ENCODE peak calls at places on chromosomes 13 and 19, in four cellular contexts. S is H1, W is K562, C is GM12878. K is an unnamed sample.

GRCh38 chr13:79904581-79904980 is 423.6 kb downstream of the NDFIP2 start:
- DNase-seq in C (no peak), W (no peak), S (no peak), K (no peak)

GRCh38 chr19:44142014-44142523 is 715 bp downstream of the ZNF234 start:
- DNase-seq in W (peak; percentile 13), S (no peak), C (no peak), K (peak; percentile 2)

GRCh38 chr19:51689751-51690358 is 3.3 kb upstream of the SPACA6 start:
- DNase-seq in S (no peak), W (peak; percentile 43), C (no peak), K (no peak)

GRCh38 chr19:41351339-41352245 is 2.1 kb downstream of the TGFB1 start:
- DNase-seq in W (peak; percentile 83), S (no peak), C (no peak), K (no peak)

GRCh38 chr19:11457115-11457514 is 21.7 kb downstream of the PRKCSH start:
- DNase-seq in C (no peak), W (peak; percentile 69), S (no peak), K (no peak)

GRCh38 chr19:13430790-13431582 is 75.3 kb downstream of the CACNA1A start:
- DNase-seq in C (no peak), W (peak; percentile 65), S (no peak), K (peak; percentile 33)

GRCh38 chr19:31355330-31356289 is 6.4 kb upstream of the TSHZ3 start:
- DNase-seq in W (no peak), S (no peak), C (no peak), K (no peak)

GRCh38 chr13:37531054-37531453 is 67.5 kb downstream of the POSTN start:
- DNase-seq in C (no peak), W (no peak), S (no peak), K (no peak)

GRCh38 chr13:109146912-109147624 is 517.7 kb downstream of the MYO16 start:
- DNase-seq in W (no peak), C (no peak), S (no peak), K (no peak)

GRCh38 chr13:36875955-36876354 is 44.1 kb downstream of the SMAD9 start:
- DNase-seq in S (no peak), C (no peak), W (no peak), K (no peak)

GRCh38 chr13:40798380-40798779 is 9.0 kb downstream of the SLC25A15 start:
- DNase-seq in S (no peak), W (no peak), C (no peak), K (no peak)

GRCh38 chr19:5587661-5588060 is 19.9 kb upstream of the TINCR start:
- DNase-seq in W (no peak), C (no peak), S (no peak), K (no peak)

GRCh38 chr13:71789952-71790351 is 77.1 kb downstream of the DACH1 start:
- DNase-seq in W (no peak), S (no peak), C (no peak), K (no peak)

GRCh38 chr13:93549326-93549855 is 322.8 kb downstream of the GPC6 start:
- DNase-seq in S (no peak), W (no peak), C (no peak), K (no peak)

GRCh38 chr13:86862137-86862536 is 809.0 kb upstream of the SLITRK5 start:
- DNase-seq in C (no peak), W (no peak), S (no peak), K (no peak)

GRCh38 chr13:99421758-99422555 is 79.3 kb upstream of the TM9SF2 start:
- DNase-seq in W (no peak), S (no peak), C (no peak), K (no peak)

GRCh38 chr19:36140289-36141038 is 598 bp downstream of the CAPNS1 start:
- DNase-seq in W (peak; percentile 59), C (no peak), S (no peak), K (peak; percentile 53)

GRCh38 chr13:113584205-113584869 is at the start of gene TFDP1:
- DNase-seq in S (peak; percentile 62), W (peak; percentile 91), C (peak; percentile 63), K (peak; percentile 81)

GRCh38 chr13:41505209-41505835 is 48.0 kb downstream of the RGCC start:
- DNase-seq in C (no peak), S (no peak), W (no peak), K (no peak)

GRCh38 chr19:43809762-43810696 is 7.8 kb upstream of the LYPD5 start:
- DNase-seq in C (peak; percentile 24), W (peak; percentile 46), S (no peak), K (peak; percentile 29)

GRCh38 chr13:48596128-48596429 is 57.6 kb upstream of the CYSLTR2 start:
- DNase-seq in S (no peak), W (no peak), C (no peak), K (no peak)

GRCh38 chr19:54094601-54095000 is 6.0 kb downstream of the OSCAR start:
- DNase-seq in W (no peak), C (no peak), S (no peak), K (no peak)

GRCh38 chr19:47280183-47280797 is 5.6 kb downstream of the INAFM1 start:
- DNase-seq in S (no peak), W (peak; percentile 73), C (no peak), K (peak; percentile 42)

GRCh38 chr13:114108141-114108761 is 24.2 kb downstream of the RASA3 start:
- DNase-seq in W (no peak), C (no peak), S (no peak), K (no peak)

GRCh38 chr13:109254271-109254670 is 532.1 kb downstream of the IRS2 start:
- DNase-seq in W (no peak), C (no peak), S (no peak), K (no peak)

GRCh38 chr13:110593430-110594130 is 21.8 kb upstream of the NAXD start:
- DNase-seq in C (no peak), W (peak; percentile 44), S (no peak), K (peak; percentile 65)

GRCh38 chr13:45179428-45179827 is 21.4 kb downstream of the KCTD4 start:
- DNase-seq in C (no peak), W (no peak), S (no peak), K (peak; percentile 70)

GRCh38 chr19:18090545-18091216 is 3.9 kb upstream of the IL12RB1 start:
- DNase-seq in S (no peak), C (no peak), W (no peak), K (no peak)

GRCh38 chr13:46864941-46865340 is 31.9 kb downstream of the HTR2A start:
- DNase-seq in C (no peak), W (no peak), S (no peak), K (no peak)

GRCh38 chr13:74554581-74555290 is 420.5 kb upstream of the KLF12 start:
- DNase-seq in S (no peak), C (no peak), W (no peak), K (no peak)

GRCh38 chr19:46620267-46620666 is 4.6 kb downstream of the PTGIR start:
- DNase-seq in C (no peak), S (no peak), W (no peak), K (no peak)

GRCh38 chr13:113629814-113630213 is 28.2 kb downstream of the ATP4B start:
- DNase-seq in W (no peak), S (no peak), C (no peak), K (no peak)

GRCh38 chr13:26074706-26075105 is 22.9 kb upstream of the SHISA2 start:
- DNase-seq in W (no peak), S (no peak), C (no peak), K (peak; percentile 50)

DNA sequence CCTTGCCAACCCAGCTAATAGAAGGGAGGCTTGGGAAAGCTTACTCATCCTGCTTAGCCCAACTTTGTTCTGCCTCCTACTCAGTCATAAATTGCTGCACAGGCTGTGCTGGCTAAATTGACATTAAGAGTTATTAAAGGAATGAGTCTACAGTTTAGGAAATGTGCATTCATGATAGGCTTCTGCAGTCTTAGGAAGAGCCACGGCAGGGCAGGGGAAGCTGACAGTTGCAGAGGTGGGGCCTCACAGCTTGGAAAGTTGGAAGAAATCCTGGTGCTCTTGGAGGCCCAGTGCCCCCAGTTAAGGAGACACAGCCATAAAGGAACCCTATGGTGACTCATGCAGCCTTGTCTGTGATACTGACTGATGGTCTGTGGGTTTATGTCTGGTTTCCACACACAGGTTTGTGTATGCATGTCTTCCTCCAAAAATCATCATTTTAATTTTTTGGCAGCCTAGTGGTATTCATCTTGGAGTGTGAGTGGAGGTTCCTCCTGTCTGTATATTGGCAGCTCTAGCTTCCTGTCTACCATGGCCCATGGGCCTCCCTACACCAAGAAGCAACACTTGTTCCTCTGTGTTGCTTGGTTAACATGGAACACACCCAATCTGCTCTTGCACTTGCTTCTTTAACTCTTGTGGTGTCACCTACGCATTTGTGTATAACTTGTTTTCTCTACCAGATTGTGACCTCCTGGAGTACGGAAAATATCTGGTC is 135.0 kb upstream of the KL start:
- DNase-seq in C (no peak), S (no peak), W (no peak), K (no peak)
- TF ChIP-seq JUND in C (no peak), S (no peak), W (no peak), K (no peak)

DNA sequence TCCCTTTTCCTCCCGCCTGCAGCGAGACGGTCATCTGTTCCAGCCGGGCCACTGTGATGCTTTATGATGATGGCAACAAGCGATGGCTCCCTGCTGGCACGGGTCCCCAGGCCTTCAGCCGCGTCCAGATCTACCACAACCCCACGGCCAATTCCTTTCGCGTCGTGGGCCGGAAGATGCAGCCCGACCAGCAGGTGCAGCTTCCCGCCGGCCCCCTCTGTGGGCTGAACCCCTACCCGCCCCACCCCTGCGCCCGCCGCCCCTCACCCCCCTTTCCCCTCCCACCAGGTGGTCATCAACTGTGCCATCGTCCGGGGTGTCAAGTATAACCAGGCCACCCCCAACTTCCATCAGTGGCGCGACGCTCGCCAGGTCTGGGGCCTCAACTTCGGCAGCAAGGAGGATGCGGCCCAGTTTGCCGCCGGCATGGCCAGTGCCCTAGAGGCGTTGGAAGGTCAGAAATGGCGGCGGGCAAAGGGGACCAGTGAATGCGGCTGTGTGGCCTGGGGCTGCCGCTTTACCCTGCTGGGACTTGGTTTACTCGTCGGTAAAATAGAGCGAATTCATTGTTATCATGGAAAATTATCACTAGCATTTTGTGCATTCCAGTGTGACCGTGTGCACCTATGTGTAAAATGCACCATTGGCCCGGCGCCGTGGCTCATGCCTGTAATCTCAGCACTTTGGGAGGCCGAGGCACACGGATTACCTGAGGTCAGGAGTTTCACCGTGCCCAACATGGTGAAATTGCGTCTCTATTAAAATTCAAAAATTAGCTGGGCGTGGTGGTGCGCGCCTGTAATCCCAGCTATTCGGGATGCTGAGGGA is 10.6 kb downstream of the VASP start:
- DNase-seq in W (no peak), C (no peak), S (no peak), K (no peak)
- TF ChIP-seq KDM1A in W (no peak), C (no peak), S (no peak), K (no peak)

GRCh38 chr19:49554701-49555181 is 25.6 kb downstream of the NOSIP start:
- DNase-seq in C (no peak), W (no peak), S (no peak), K (no peak)
- TF ChIP-seq JUND in C (no peak), W (no peak), S (no peak), K (no peak)

GRCh38 chr19:29537601-29538000 is 11.8 kb downstream of the VSTM2B start:
- DNase-seq in W (no peak), C (no peak), S (no peak), K (no peak)
- TF ChIP-seq KDM1A in W (no peak), C (no peak), S (no peak), K (no peak)

DNA sequence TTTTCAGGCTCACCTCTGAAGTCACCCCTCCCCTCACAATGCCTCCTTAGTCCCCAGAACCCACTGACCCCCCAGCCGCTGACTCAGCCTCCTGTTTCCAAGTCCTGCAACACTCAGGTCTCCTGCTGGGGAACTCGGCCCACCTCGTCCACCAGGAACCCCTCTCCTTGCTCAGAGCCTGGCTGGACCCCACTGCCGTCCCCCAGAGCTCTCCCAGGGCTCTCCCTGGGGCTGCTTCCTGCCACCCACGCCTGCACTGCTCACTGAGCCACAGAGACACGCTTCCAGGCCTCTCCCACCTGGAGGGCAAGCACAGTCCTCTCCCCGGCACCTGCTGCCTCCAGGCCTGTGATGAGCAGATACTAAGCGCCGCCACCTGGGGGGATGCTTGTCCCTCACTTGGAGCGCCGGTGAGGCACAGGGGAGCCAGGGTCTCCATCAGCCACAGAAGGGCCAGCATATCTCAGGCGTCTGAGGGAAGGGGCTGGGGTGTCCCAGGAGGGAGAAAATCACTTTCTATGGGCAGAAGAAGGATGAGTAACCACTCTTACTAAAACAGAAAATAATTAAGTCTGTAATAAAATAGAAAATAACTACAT is 53.8 kb downstream of the KLF2 start:
- DNase-seq in W (no peak), S (no peak), C (no peak), K (no peak)
- TF ChIP-seq JUND in W (no peak), S (no peak), C (no peak), K (no peak)